ENCODE peak calls at places on chromosomes 12 and 14, in nine cellular contexts. A, Y, V, P, Q, D, K, N and X are unnamed samples.

GRCh38 chr14:24310666-24311604 is at the start of gene LTB4R:
- DNase-seq in A (peak), D (peak), Y (peak), P (peak), K (no peak), Q (peak), V (peak), N (peak), X (peak)

GRCh38 chr14:85546390-85546789 is 16.4 kb downstream of the FLRT2 start:
- DNase-seq in V (no peak), K (no peak), A (no peak), N (no peak), P (no peak), D (no peak), Y (no peak), Q (no peak), X (no peak)

GRCh38 chr12:7940906-7941305 is 4.9 kb upstream of the SLC2A3 start:
- DNase-seq in P (no peak), K (no peak), D (no peak), Q (no peak), V (no peak), Y (no peak), A (no peak), N (no peak), X (no peak)

GRCh38 chr12:2959194-2959507 is at the start of gene TEAD4:
- DNase-seq in A (peak), K (peak), N (no peak), V (peak), P (peak), Q (no peak), D (no peak), Y (peak), X (no peak)

GRCh38 chr14:81465507-81466228 is 65.5 kb upstream of the STON2 start:
- DNase-seq in A (no peak), Y (no peak), N (no peak), D (no peak), P (no peak), Q (no peak), V (no peak), K (no peak), X (no peak)

GRCh38 chr12:71558445-71558844 is 105.2 kb downstream of the ZFC3H1 start:
- DNase-seq in N (no peak), D (no peak), A (no peak), Y (no peak), Q (no peak), V (no peak), K (no peak), P (no peak), X (no peak)

GRCh38 chr12:65274873-65275272 is 3.6 kb upstream of the MSRB3 start:
- DNase-seq in D (no peak), V (no peak), N (no peak), A (no peak), K (no peak), Q (no peak), P (no peak), Y (no peak), X (no peak)

GRCh38 chr12:52432559-52433207 is 1.5 kb downstream of the KRT75 start:
- DNase-seq in Q (no peak), A (no peak), N (no peak), P (no peak), V (no peak), Y (no peak), K (no peak), D (no peak), X (no peak)

GRCh38 chr12:30725739-30726138 is 29.0 kb downstream of the CAPRIN2 start:
- DNase-seq in N (no peak), A (peak), K (no peak), Y (peak), V (peak), D (no peak), P (no peak), Q (no peak), X (no peak)

GRCh38 chr12:123089125-123089524 is 61.8 kb downstream of the PITPNM2 start:
- DNase-seq in Y (no peak), Q (no peak), V (no peak), D (no peak), P (no peak), A (no peak), N (no peak), K (no peak), X (no peak)

GRCh38 chr12:94435511-94435927 is 24.1 kb downstream of the CEP83 start:
- DNase-seq in N (no peak), Q (peak), Y (no peak), V (no peak), P (no peak), K (no peak), A (peak), D (no peak), X (no peak)